ENCODE peak calls at places on chromosomes 4 and X, in nine cellular contexts. One of them, this sample, is unnamed.

GRCh38 chr4:164997324-164997723 is 19.9 kb upstream of the TRIM61 start:
- DNase-seq in stimulated activated CD8-positive, alpha-beta memory T cell treated with anti-CD3 and anti-CD28 coated beads, Interleukin-4, amount 100 ng/mL, for 4 hours: no peak
- DNase-seq in AG09319: no peak
- DNase-seq in cardiac muscle cell: no peak
- DNase-seq in hypothalamus: no peak
- DNase-seq in CD4-positive, alpha-beta memory T cell: no peak
- DNase-seq in activated T-helper 1 cell treated with anti-CD3 and anti-CD28 coated beads, Interleukin-12 subunit alpha, Interleukin-12 subunit beta, Interleukin-2, Interleukin-4 antibody, amounts not matched to agents 30 ng/mL and 10 ng/mL and 1 ng/mL, durations not matched to agents 14 hours and 24 hours and 36 hours: no peak
- DNase-seq in posterior cingulate gyrus: no peak
- DNase-seq in NCI-H526 treated with DMSO at 0.1 percent for 48 hours: peak
- DNase-seq in this sample: peak

GRCh38 chr4:5409980-5410618 is 298.3 kb downstream of the EVC2 start:
- DNase-seq in stimulated activated CD8-positive, alpha-beta memory T cell treated with anti-CD3 and anti-CD28 coated beads, Interleukin-4, amount 100 ng/mL, for 4 hours: no peak
- DNase-seq in AG09319: no peak
- DNase-seq in cardiac muscle cell: no peak
- DNase-seq in hypothalamus: no peak
- DNase-seq in CD4-positive, alpha-beta memory T cell: no peak
- DNase-seq in activated T-helper 1 cell treated with anti-CD3 and anti-CD28 coated beads, Interleukin-12 subunit alpha, Interleukin-12 subunit beta, Interleukin-2, Interleukin-4 antibody, amounts not matched to agents 30 ng/mL and 10 ng/mL and 1 ng/mL, durations not matched to agents 14 hours and 24 hours and 36 hours: no peak
- DNase-seq in posterior cingulate gyrus: no peak
- DNase-seq in NCI-H526 treated with DMSO at 0.1 percent for 48 hours: no peak
- DNase-seq in this sample: no peak

GRCh38 chrX:71992711-71993110 is 82.1 kb downstream of the NHSL2 start:
- DNase-seq in stimulated activated CD8-positive, alpha-beta memory T cell treated with anti-CD3 and anti-CD28 coated beads, Interleukin-4, amount 100 ng/mL, for 4 hours: peak
- DNase-seq in AG09319: no peak
- DNase-seq in cardiac muscle cell: no peak
- DNase-seq in hypothalamus: no peak
- DNase-seq in CD4-positive, alpha-beta memory T cell: peak
- DNase-seq in activated T-helper 1 cell treated with anti-CD3 and anti-CD28 coated beads, Interleukin-12 subunit alpha, Interleukin-12 subunit beta, Interleukin-2, Interleukin-4 antibody, amounts not matched to agents 30 ng/mL and 10 ng/mL and 1 ng/mL, durations not matched to agents 14 hours and 24 hours and 36 hours: no peak
- DNase-seq in posterior cingulate gyrus: no peak
- DNase-seq in NCI-H526 treated with DMSO at 0.1 percent for 48 hours: no peak
- DNase-seq in this sample: no peak

GRCh38 chrX:49848275-49848674 is 19.2 kb downstream of the PAGE4 start:
- DNase-seq in stimulated activated CD8-positive, alpha-beta memory T cell treated with anti-CD3 and anti-CD28 coated beads, Interleukin-4, amount 100 ng/mL, for 4 hours: no peak
- DNase-seq in AG09319: no peak
- DNase-seq in cardiac muscle cell: no peak
- DNase-seq in hypothalamus: no peak
- DNase-seq in CD4-positive, alpha-beta memory T cell: no peak
- DNase-seq in activated T-helper 1 cell treated with anti-CD3 and anti-CD28 coated beads, Interleukin-12 subunit alpha, Interleukin-12 subunit beta, Interleukin-2, Interleukin-4 antibody, amounts not matched to agents 30 ng/mL and 10 ng/mL and 1 ng/mL, durations not matched to agents 14 hours and 24 hours and 36 hours: no peak
- DNase-seq in posterior cingulate gyrus: no peak
- DNase-seq in NCI-H526 treated with DMSO at 0.1 percent for 48 hours: no peak
- DNase-seq in this sample: no peak

GRCh38 chrX:17930850-17931249 is 69.8 kb upstream of the RAI2 start:
- DNase-seq in stimulated activated CD8-positive, alpha-beta memory T cell treated with anti-CD3 and anti-CD28 coated beads, Interleukin-4, amount 100 ng/mL, for 4 hours: no peak
- DNase-seq in AG09319: no peak
- DNase-seq in cardiac muscle cell: no peak
- DNase-seq in hypothalamus: no peak
- DNase-seq in CD4-positive, alpha-beta memory T cell: no peak
- DNase-seq in activated T-helper 1 cell treated with anti-CD3 and anti-CD28 coated beads, Interleukin-12 subunit alpha, Interleukin-12 subunit beta, Interleukin-2, Interleukin-4 antibody, amounts not matched to agents 30 ng/mL and 10 ng/mL and 1 ng/mL, durations not matched to agents 14 hours and 24 hours and 36 hours: no peak
- DNase-seq in posterior cingulate gyrus: no peak
- DNase-seq in NCI-H526 treated with DMSO at 0.1 percent for 48 hours: no peak
- DNase-seq in this sample: no peak

GRCh38 chr4:169634975-169635374 is 14.6 kb downstream of the CLCN3 start:
- DNase-seq in stimulated activated CD8-positive, alpha-beta memory T cell treated with anti-CD3 and anti-CD28 coated beads, Interleukin-4, amount 100 ng/mL, for 4 hours: no peak
- DNase-seq in AG09319: no peak
- DNase-seq in cardiac muscle cell: no peak
- DNase-seq in hypothalamus: no peak
- DNase-seq in CD4-positive, alpha-beta memory T cell: no peak
- DNase-seq in activated T-helper 1 cell treated with anti-CD3 and anti-CD28 coated beads, Interleukin-12 subunit alpha, Interleukin-12 subunit beta, Interleukin-2, Interleukin-4 antibody, amounts not matched to agents 30 ng/mL and 10 ng/mL and 1 ng/mL, durations not matched to agents 14 hours and 24 hours and 36 hours: no peak
- DNase-seq in posterior cingulate gyrus: no peak
- DNase-seq in NCI-H526 treated with DMSO at 0.1 percent for 48 hours: no peak
- DNase-seq in this sample: no peak

GRCh38 chr4:79049840-79050520 is 110.7 kb upstream of the PAQR3 start:
- DNase-seq in stimulated activated CD8-positive, alpha-beta memory T cell treated with anti-CD3 and anti-CD28 coated beads, Interleukin-4, amount 100 ng/mL, for 4 hours: no peak
- DNase-seq in AG09319: no peak
- DNase-seq in cardiac muscle cell: no peak
- DNase-seq in hypothalamus: no peak
- DNase-seq in CD4-positive, alpha-beta memory T cell: no peak
- DNase-seq in activated T-helper 1 cell treated with anti-CD3 and anti-CD28 coated beads, Interleukin-12 subunit alpha, Interleukin-12 subunit beta, Interleukin-2, Interleukin-4 antibody, amounts not matched to agents 30 ng/mL and 10 ng/mL and 1 ng/mL, durations not matched to agents 14 hours and 24 hours and 36 hours: no peak
- DNase-seq in posterior cingulate gyrus: peak
- DNase-seq in NCI-H526 treated with DMSO at 0.1 percent for 48 hours: peak
- DNase-seq in this sample: no peak

GRCh38 chrX:69093960-69094935 is 71.0 kb downstream of the PJA1 start:
- DNase-seq in stimulated activated CD8-positive, alpha-beta memory T cell treated with anti-CD3 and anti-CD28 coated beads, Interleukin-4, amount 100 ng/mL, for 4 hours: no peak
- DNase-seq in AG09319: peak
- DNase-seq in cardiac muscle cell: peak
- DNase-seq in hypothalamus: no peak
- DNase-seq in CD4-positive, alpha-beta memory T cell: no peak
- DNase-seq in activated T-helper 1 cell treated with anti-CD3 and anti-CD28 coated beads, Interleukin-12 subunit alpha, Interleukin-12 subunit beta, Interleukin-2, Interleukin-4 antibody, amounts not matched to agents 30 ng/mL and 10 ng/mL and 1 ng/mL, durations not matched to agents 14 hours and 24 hours and 36 hours: peak
- DNase-seq in posterior cingulate gyrus: no peak
- DNase-seq in NCI-H526 treated with DMSO at 0.1 percent for 48 hours: no peak
- DNase-seq in this sample: no peak

GRCh38 chrX:40010550-40011364 is 87.0 kb downstream of the BCOR start:
- DNase-seq in stimulated activated CD8-positive, alpha-beta memory T cell treated with anti-CD3 and anti-CD28 coated beads, Interleukin-4, amount 100 ng/mL, for 4 hours: no peak
- DNase-seq in AG09319: no peak
- DNase-seq in cardiac muscle cell: no peak
- DNase-seq in hypothalamus: no peak
- DNase-seq in CD4-positive, alpha-beta memory T cell: no peak
- DNase-seq in activated T-helper 1 cell treated with anti-CD3 and anti-CD28 coated beads, Interleukin-12 subunit alpha, Interleukin-12 subunit beta, Interleukin-2, Interleukin-4 antibody, amounts not matched to agents 30 ng/mL and 10 ng/mL and 1 ng/mL, durations not matched to agents 14 hours and 24 hours and 36 hours: no peak
- DNase-seq in posterior cingulate gyrus: no peak
- DNase-seq in NCI-H526 treated with DMSO at 0.1 percent for 48 hours: no peak
- DNase-seq in this sample: no peak

GRCh38 chrX:153634832-153635231 is 12.2 kb upstream of the DUSP9 start:
- DNase-seq in stimulated activated CD8-positive, alpha-beta memory T cell treated with anti-CD3 and anti-CD28 coated beads, Interleukin-4, amount 100 ng/mL, for 4 hours: no peak
- DNase-seq in AG09319: no peak
- DNase-seq in cardiac muscle cell: no peak
- DNase-seq in hypothalamus: no peak
- DNase-seq in CD4-positive, alpha-beta memory T cell: no peak
- DNase-seq in activated T-helper 1 cell treated with anti-CD3 and anti-CD28 coated beads, Interleukin-12 subunit alpha, Interleukin-12 subunit beta, Interleukin-2, Interleukin-4 antibody, amounts not matched to agents 30 ng/mL and 10 ng/mL and 1 ng/mL, durations not matched to agents 14 hours and 24 hours and 36 hours: no peak
- DNase-seq in posterior cingulate gyrus: no peak
- DNase-seq in NCI-H526 treated with DMSO at 0.1 percent for 48 hours: no peak
- DNase-seq in this sample: no peak

GRCh38 chrX:1480082-1480785 is 27.5 kb upstream of the ASMTL start:
- DNase-seq in stimulated activated CD8-positive, alpha-beta memory T cell treated with anti-CD3 and anti-CD28 coated beads, Interleukin-4, amount 100 ng/mL, for 4 hours: no peak
- DNase-seq in AG09319: no peak
- DNase-seq in cardiac muscle cell: no peak
- DNase-seq in hypothalamus: no peak
- DNase-seq in CD4-positive, alpha-beta memory T cell: peak
- DNase-seq in activated T-helper 1 cell treated with anti-CD3 and anti-CD28 coated beads, Interleukin-12 subunit alpha, Interleukin-12 subunit beta, Interleukin-2, Interleukin-4 antibody, amounts not matched to agents 30 ng/mL and 10 ng/mL and 1 ng/mL, durations not matched to agents 14 hours and 24 hours and 36 hours: no peak
- DNase-seq in posterior cingulate gyrus: no peak
- DNase-seq in NCI-H526 treated with DMSO at 0.1 percent for 48 hours: no peak
- DNase-seq in this sample: no peak

GRCh38 chr4:951186-951585 is 18.9 kb downstream of the TMEM175 start:
- DNase-seq in stimulated activated CD8-positive, alpha-beta memory T cell treated with anti-CD3 and anti-CD28 coated beads, Interleukin-4, amount 100 ng/mL, for 4 hours: no peak
- DNase-seq in AG09319: no peak
- DNase-seq in cardiac muscle cell: no peak
- DNase-seq in hypothalamus: no peak
- DNase-seq in CD4-positive, alpha-beta memory T cell: no peak
- DNase-seq in activated T-helper 1 cell treated with anti-CD3 and anti-CD28 coated beads, Interleukin-12 subunit alpha, Interleukin-12 subunit beta, Interleukin-2, Interleukin-4 antibody, amounts not matched to agents 30 ng/mL and 10 ng/mL and 1 ng/mL, durations not matched to agents 14 hours and 24 hours and 36 hours: no peak
- DNase-seq in posterior cingulate gyrus: peak
- DNase-seq in NCI-H526 treated with DMSO at 0.1 percent for 48 hours: no peak
- DNase-seq in this sample: no peak

GRCh38 chr4:133474511-133474910 is 325.4 kb downstream of the PCDH10 start:
- DNase-seq in stimulated activated CD8-positive, alpha-beta memory T cell treated with anti-CD3 and anti-CD28 coated beads, Interleukin-4, amount 100 ng/mL, for 4 hours: no peak
- DNase-seq in AG09319: no peak
- DNase-seq in cardiac muscle cell: no peak
- DNase-seq in hypothalamus: no peak
- DNase-seq in CD4-positive, alpha-beta memory T cell: no peak
- DNase-seq in activated T-helper 1 cell treated with anti-CD3 and anti-CD28 coated beads, Interleukin-12 subunit alpha, Interleukin-12 subunit beta, Interleukin-2, Interleukin-4 antibody, amounts not matched to agents 30 ng/mL and 10 ng/mL and 1 ng/mL, durations not matched to agents 14 hours and 24 hours and 36 hours: no peak
- DNase-seq in posterior cingulate gyrus: no peak
- DNase-seq in NCI-H526 treated with DMSO at 0.1 percent for 48 hours: no peak
- DNase-seq in this sample: no peak

GRCh38 chrX:136210243-136210642 is 41.0 kb downstream of the MAP7D3 start:
- DNase-seq in stimulated activated CD8-positive, alpha-beta memory T cell treated with anti-CD3 and anti-CD28 coated beads, Interleukin-4, amount 100 ng/mL, for 4 hours: no peak
- DNase-seq in AG09319: no peak
- DNase-seq in cardiac muscle cell: peak
- DNase-seq in hypothalamus: no peak
- DNase-seq in CD4-positive, alpha-beta memory T cell: no peak
- DNase-seq in activated T-helper 1 cell treated with anti-CD3 and anti-CD28 coated beads, Interleukin-12 subunit alpha, Interleukin-12 subunit beta, Interleukin-2, Interleukin-4 antibody, amounts not matched to agents 30 ng/mL and 10 ng/mL and 1 ng/mL, durations not matched to agents 14 hours and 24 hours and 36 hours: no peak
- DNase-seq in posterior cingulate gyrus: no peak
- DNase-seq in NCI-H526 treated with DMSO at 0.1 percent for 48 hours: no peak
- DNase-seq in this sample: no peak

GRCh38 chr4:174714393-174715211 is 114.4 kb downstream of the GLRA3 start:
- DNase-seq in stimulated activated CD8-positive, alpha-beta memory T cell treated with anti-CD3 and anti-CD28 coated beads, Interleukin-4, amount 100 ng/mL, for 4 hours: no peak
- DNase-seq in AG09319: no peak
- DNase-seq in cardiac muscle cell: peak
- DNase-seq in hypothalamus: no peak
- DNase-seq in CD4-positive, alpha-beta memory T cell: no peak
- DNase-seq in activated T-helper 1 cell treated with anti-CD3 and anti-CD28 coated beads, Interleukin-12 subunit alpha, Interleukin-12 subunit beta, Interleukin-2, Interleukin-4 antibody, amounts not matched to agents 30 ng/mL and 10 ng/mL and 1 ng/mL, durations not matched to agents 14 hours and 24 hours and 36 hours: no peak
- DNase-seq in posterior cingulate gyrus: no peak
- DNase-seq in NCI-H526 treated with DMSO at 0.1 percent for 48 hours: peak
- DNase-seq in this sample: no peak

GRCh38 chrX:68433155-68433980 is at the start of gene OPHN1:
- DNase-seq in stimulated activated CD8-positive, alpha-beta memory T cell treated with anti-CD3 and anti-CD28 coated beads, Interleukin-4, amount 100 ng/mL, for 4 hours: no peak
- DNase-seq in AG09319: no peak
- DNase-seq in cardiac muscle cell: peak
- DNase-seq in hypothalamus: peak
- DNase-seq in CD4-positive, alpha-beta memory T cell: no peak
- DNase-seq in activated T-helper 1 cell treated with anti-CD3 and anti-CD28 coated beads, Interleukin-12 subunit alpha, Interleukin-12 subunit beta, Interleukin-2, Interleukin-4 antibody, amounts not matched to agents 30 ng/mL and 10 ng/mL and 1 ng/mL, durations not matched to agents 14 hours and 24 hours and 36 hours: no peak
- DNase-seq in posterior cingulate gyrus: peak
- DNase-seq in NCI-H526 treated with DMSO at 0.1 percent for 48 hours: peak
- DNase-seq in this sample: peak

GRCh38 chr4:158861766-158862165 is 92.9 kb downstream of the FNIP2 start:
- DNase-seq in stimulated activated CD8-positive, alpha-beta memory T cell treated with anti-CD3 and anti-CD28 coated beads, Interleukin-4, amount 100 ng/mL, for 4 hours: no peak
- DNase-seq in AG09319: no peak
- DNase-seq in cardiac muscle cell: no peak
- DNase-seq in hypothalamus: no peak
- DNase-seq in CD4-positive, alpha-beta memory T cell: no peak
- DNase-seq in activated T-helper 1 cell treated with anti-CD3 and anti-CD28 coated beads, Interleukin-12 subunit alpha, Interleukin-12 subunit beta, Interleukin-2, Interleukin-4 antibody, amounts not matched to agents 30 ng/mL and 10 ng/mL and 1 ng/mL, durations not matched to agents 14 hours and 24 hours and 36 hours: no peak
- DNase-seq in posterior cingulate gyrus: no peak
- DNase-seq in NCI-H526 treated with DMSO at 0.1 percent for 48 hours: peak
- DNase-seq in this sample: no peak

GRCh38 chr4:101191302-101192098 is 155.8 kb downstream of the PPP3CA start:
- DNase-seq in stimulated activated CD8-positive, alpha-beta memory T cell treated with anti-CD3 and anti-CD28 coated beads, Interleukin-4, amount 100 ng/mL, for 4 hours: no peak
- DNase-seq in AG09319: peak
- DNase-seq in cardiac muscle cell: peak
- DNase-seq in hypothalamus: peak
- DNase-seq in CD4-positive, alpha-beta memory T cell: peak
- DNase-seq in activated T-helper 1 cell treated with anti-CD3 and anti-CD28 coated beads, Interleukin-12 subunit alpha, Interleukin-12 subunit beta, Interleukin-2, Interleukin-4 antibody, amounts not matched to agents 30 ng/mL and 10 ng/mL and 1 ng/mL, durations not matched to agents 14 hours and 24 hours and 36 hours: no peak
- DNase-seq in posterior cingulate gyrus: peak
- DNase-seq in NCI-H526 treated with DMSO at 0.1 percent for 48 hours: no peak
- DNase-seq in this sample: peak